ENCODE peak calls at places on chromosome 5, in seven cellular contexts. U is GM23338, K is epithelial cell of esophagus, Z is fibroblast of pulmonary artery, I is IMR-90, Y is tibial artery, S is neural crest cell. B is an unnamed sample.

GRCh38 chr5:33120671-33121070 is 320.1 kb upstream of the TARS1 start:
- DNase-seq in S (no peak), I (peak), K (no peak), U (no peak), Y (no peak), Z (peak), B (peak)

GRCh38 chr5:56211298-56211865 is 21.7 kb downstream of the ANKRD55 start:
- DNase-seq in K (peak), U (no peak), S (no peak), Y (no peak), Z (peak), I (peak), B (peak)

GRCh38 chr5:17189381-17190036 is 27.9 kb upstream of the BASP1 start:
- DNase-seq in S (peak), Y (peak), U (peak), Z (peak), K (peak), I (peak), B (peak)

GRCh38 chr5:112998296-112998695 is 21.7 kb downstream of the DCP2 start:
- DNase-seq in K (no peak), Z (no peak), U (no peak), Y (no peak), I (no peak), S (no peak), B (no peak)

GRCh38 chr5:52948418-52949076 is 40.6 kb upstream of the ITGA2 start:
- DNase-seq in K (peak), S (peak), I (peak), U (peak), Z (peak), Y (peak), B (peak)

GRCh38 chr5:171956870-171957501 is 49.5 kb downstream of the FBXW11 start:
- DNase-seq in Y (no peak), I (no peak), Z (no peak), S (no peak), U (no peak), K (no peak), B (no peak)

GRCh38 chr5:102747386-102748166 is 7.5 kb upstream of the PAM start:
- DNase-seq in K (no peak), U (peak), Z (no peak), Y (no peak), I (no peak), S (no peak), B (no peak)

GRCh38 chr5:62152394-62153123 is 153.4 kb upstream of the KIF2A start:
- DNase-seq in Z (no peak), S (no peak), K (peak), I (no peak), Y (no peak), U (no peak), B (no peak)

GRCh38 chr5:102418531-102418930 is 80.3 kb downstream of the SLCO6A1 start:
- DNase-seq in S (no peak), K (no peak), Y (no peak), I (no peak), Z (no peak), U (no peak), B (no peak)

GRCh38 chr5:158727108-158727507 is 372.6 kb downstream of the EBF1 start:
- DNase-seq in U (no peak), S (no peak), K (no peak), I (no peak), Z (no peak), Y (no peak), B (no peak)

GRCh38 chr5:59863777-59864176 is 29.7 kb downstream of the PDE4D start:
- DNase-seq in Y (no peak), S (no peak), Z (no peak), U (no peak), K (peak), I (peak), B (peak)

GRCh38 chr5:41433552-41434181 is 76.7 kb downstream of the PLCXD3 start:
- DNase-seq in S (no peak), Y (no peak), I (peak), U (peak), K (peak), Z (no peak), B (no peak)
- TF ChIP-seq CTCF in S (peak), Y (no peak), I (peak), U (peak), K (peak), Z (peak), B (peak)

DNA sequence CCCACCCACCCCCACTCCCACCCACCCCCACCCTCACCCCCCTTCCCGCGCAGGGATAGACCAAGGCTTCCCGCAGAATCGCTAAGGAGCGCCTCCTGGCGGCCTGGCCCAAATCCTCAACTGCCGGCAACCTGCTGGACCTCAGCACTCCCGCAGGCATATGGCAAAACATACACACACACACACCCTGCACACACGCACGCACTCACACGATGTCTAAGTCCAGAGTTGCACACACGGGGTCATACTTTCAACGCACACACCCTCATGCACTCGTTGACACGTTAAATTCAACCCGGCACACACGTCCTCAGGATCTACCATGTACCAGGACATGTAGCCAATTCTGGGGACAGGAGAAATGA is 1.7 kb downstream of the CPLX2 start:
- DNase-seq in S (peak), U (peak), I (no peak), Y (no peak), Z (no peak), K (no peak), B (no peak)
- TF ChIP-seq CTCF in S (peak), U (peak), I (peak), Y (no peak), Z (peak), K (no peak), B (peak)

GRCh38 chr5:98121036-98121936 is 652.2 kb upstream of the RGMB start:
- DNase-seq in Y (no peak), Z (no peak), K (no peak), I (no peak), S (no peak), U (peak), B (no peak)
- TF ChIP-seq CTCF in Y (no peak), Z (no peak), K (no peak), I (no peak), S (no peak), U (peak), B (no peak)

GRCh38 chr5:53991942-53992341 is 318.4 kb downstream of the ARL15 start:
- DNase-seq in I (no peak), K (peak), U (peak), S (no peak), Z (peak), Y (no peak), B (peak)
- TF ChIP-seq CTCF in I (peak), K (peak), U (peak), S (peak), Z (peak), Y (no peak), B (peak)

GRCh38 chr5:44440186-44440585 is 51.0 kb upstream of the FGF10 start:
- DNase-seq in K (no peak), Z (no peak), Y (no peak), S (no peak), I (no peak), U (no peak), B (no peak)
- TF ChIP-seq CTCF in K (no peak), Z (no peak), Y (no peak), S (no peak), I (no peak), U (no peak), B (no peak)

GRCh38 chr5:160237571-160238093 is 8.3 kb downstream of the FABP6 start:
- DNase-seq in Y (no peak), I (no peak), K (no peak), Z (no peak), S (no peak), U (peak), B (no peak)

GRCh38 chr5:160242140-160242539 is 12.8 kb downstream of the FABP6 start:
- DNase-seq in K (peak), S (no peak), Z (no peak), U (no peak), I (no peak), Y (no peak), B (no peak)

GRCh38 chr5:160235731-160236130 is 6.4 kb downstream of the FABP6 start:
- DNase-seq in Y (no peak), U (no peak), S (no peak), I (no peak), Z (no peak), K (no peak), B (no peak)

GRCh38 chr5:160245506-160246100 is 16.3 kb downstream of the FABP6 start:
- DNase-seq in U (no peak), Y (no peak), Z (no peak), I (no peak), S (no peak), K (no peak), B (no peak)

DNA sequence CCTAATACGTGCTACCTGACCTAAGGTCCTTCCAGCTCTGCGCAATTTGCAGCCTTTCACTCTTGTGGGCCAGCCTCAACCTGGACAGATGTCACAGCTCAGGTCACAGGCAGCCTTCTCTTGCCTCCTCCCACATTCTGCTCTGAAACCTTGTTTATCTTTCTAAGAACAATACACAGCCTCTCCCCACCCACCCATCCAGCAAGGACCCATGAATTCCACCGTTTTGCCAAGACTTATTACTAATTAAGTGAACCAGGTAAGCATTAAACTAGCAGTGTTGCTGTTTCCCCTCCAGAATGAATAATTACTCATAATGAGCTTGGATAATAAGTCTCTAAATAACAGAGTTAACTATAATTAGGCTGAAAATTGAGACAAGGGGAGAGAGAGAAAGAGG is 11.0 kb downstream of the FABP6 start:
- DNase-seq in Z (no peak), Y (no peak), U (no peak), S (no peak), I (no peak), K (no peak), B (no peak)
- TF ChIP-seq CTCF in Z (no peak), Y (no peak), U (no peak), S (no peak), I (no peak), K (no peak), B (no peak)

GRCh38 chr5:125835293-125836172 is 587.7 kb upstream of the GRAMD2B start:
- DNase-seq in Y (no peak), I (peak), K (peak), U (peak), S (peak), Z (peak), B (no peak)
- TF ChIP-seq CTCF in Y (peak), I (peak), K (peak), U (peak), S (peak), Z (peak), B (no peak)

DNA sequence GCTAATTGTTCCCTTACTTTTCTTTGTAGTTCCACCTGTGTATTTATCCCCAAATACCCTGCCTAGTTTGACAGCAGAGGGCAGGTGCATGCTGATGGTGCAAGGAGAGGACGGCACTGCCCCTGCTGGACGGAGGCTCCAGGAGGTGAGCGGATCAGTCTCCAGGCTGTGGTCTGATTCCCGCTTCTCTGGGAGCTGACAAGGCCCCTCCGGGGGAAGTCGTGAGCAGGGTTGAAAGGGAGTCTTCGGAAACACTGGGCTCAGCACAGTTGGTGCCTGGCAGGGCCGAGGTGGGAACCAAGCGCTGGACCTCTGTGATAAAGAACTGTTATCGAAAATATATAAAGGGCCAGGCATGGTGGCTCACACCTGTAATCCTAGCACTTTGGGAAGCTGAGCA is 52.9 kb downstream of the RASGEF1C start:
- DNase-seq in Z (no peak), K (no peak), S (no peak), I (no peak), Y (no peak), U (peak), B (no peak)
- TF ChIP-seq CTCF in Z (no peak), K (no peak), S (no peak), I (no peak), Y (no peak), U (peak), B (no peak)

DNA sequence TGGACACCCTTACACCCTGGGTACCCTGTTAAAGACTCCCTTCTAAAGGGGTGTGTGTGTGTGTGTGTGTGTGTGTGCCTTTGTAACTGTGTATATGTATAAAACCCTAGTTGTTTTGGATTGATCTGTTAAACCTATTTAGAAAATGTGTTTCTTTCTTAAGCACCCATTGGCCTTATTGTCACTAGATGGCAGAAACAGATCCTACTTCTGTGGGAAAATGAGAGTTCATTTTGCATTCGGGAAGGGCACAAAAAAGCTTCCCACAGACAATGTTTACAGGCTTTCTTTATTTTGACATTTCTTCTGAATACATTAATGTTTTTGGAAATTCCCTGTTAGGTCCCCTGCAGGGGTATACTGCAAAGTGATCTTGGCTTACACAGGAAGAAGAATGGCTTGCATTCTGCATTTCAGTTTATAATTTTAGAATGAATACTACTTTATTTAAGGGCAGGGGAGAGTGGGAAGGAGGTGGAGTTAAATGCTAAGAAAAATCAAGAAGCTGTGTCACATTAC is 481.8 kb upstream of the ARRDC3 start:
- DNase-seq in Y (no peak), K (no peak), U (no peak), Z (no peak), I (no peak), S (no peak), B (no peak)
- TF ChIP-seq CTCF in Y (no peak), K (no peak), U (no peak), Z (no peak), I (no peak), S (no peak), B (no peak)

DNA sequence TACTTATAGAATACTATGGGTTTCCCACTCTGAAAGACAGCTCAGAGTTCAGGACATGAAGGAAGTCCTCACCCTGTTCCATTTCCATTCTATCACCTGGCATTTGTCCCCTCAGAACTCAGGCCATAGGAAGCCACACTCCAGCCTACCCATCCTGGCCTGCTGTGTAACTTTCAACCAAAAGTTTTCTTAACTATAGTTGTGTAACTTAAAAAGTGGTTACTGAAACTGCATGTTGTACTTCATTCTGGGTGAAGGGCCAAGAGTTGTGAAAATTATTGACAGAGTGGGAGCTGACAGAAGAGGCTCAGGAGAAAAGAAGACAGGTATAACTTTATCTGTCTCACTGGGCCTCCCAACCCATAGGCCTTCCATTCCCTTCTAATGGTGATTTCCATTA is 212.5 kb downstream of the RAB3C start:
- DNase-seq in Y (no peak), S (no peak), I (no peak), Z (no peak), K (no peak), U (no peak), B (no peak)
- TF ChIP-seq CTCF in Y (no peak), S (no peak), I (no peak), Z (no peak), K (no peak), U (no peak), B (no peak)

B was measured in HFFc6.